ENCODE peak calls at places on chromosomes 12 and 14, in four cellular contexts. One of them, this sample, is unnamed.

GRCh38 chr12:45431153-45431552 is 215.3 kb downstream of the ANO6 start:
- DNase-seq in retina: peak; percentile 7
- DNase-seq in stimulated activated CD4-positive, alpha-beta T cell treated with anti-CD3 and anti-CD28 coated beads, Interleukin-4, amount 100 ng/mL, for 1 hour: no peak
- DNase-seq in AML-193: no peak
- DNase-seq in this sample: no peak

GRCh38 chr12:113030875-113031525 is 25.5 kb upstream of the DTX1 start:
- DNase-seq in AML-193: peak; percentile 55
- DNase-seq in retina: peak; percentile 66
- DNase-seq in stimulated activated CD4-positive, alpha-beta T cell treated with anti-CD3 and anti-CD28 coated beads, Interleukin-4, amount 100 ng/mL, for 1 hour: no peak
- DNase-seq in this sample: no peak

GRCh38 chr14:97299661-97300060 is 502.5 kb downstream of the VRK1 start:
- DNase-seq in stimulated activated CD4-positive, alpha-beta T cell treated with anti-CD3 and anti-CD28 coated beads, Interleukin-4, amount 100 ng/mL, for 1 hour: peak; percentile 27
- DNase-seq in AML-193: no peak
- DNase-seq in retina: no peak
- DNase-seq in this sample: peak; percentile 4

GRCh38 chr14:100675664-100676063 is 51.0 kb upstream of the DLK1 start:
- DNase-seq in retina: no peak
- DNase-seq in AML-193: no peak
- DNase-seq in stimulated activated CD4-positive, alpha-beta T cell treated with anti-CD3 and anti-CD28 coated beads, Interleukin-4, amount 100 ng/mL, for 1 hour: no peak
- DNase-seq in this sample: no peak

GRCh38 chr14:98138666-98139065 is 1133.3 kb downstream of the BCL11B start:
- DNase-seq in retina: peak; percentile 64
- DNase-seq in AML-193: peak; percentile 1
- DNase-seq in stimulated activated CD4-positive, alpha-beta T cell treated with anti-CD3 and anti-CD28 coated beads, Interleukin-4, amount 100 ng/mL, for 1 hour: peak; percentile 48
- DNase-seq in this sample: peak; percentile 57

GRCh38 chr14:91911474-91912032 is 35.9 kb downstream of the FBLN5 start:
- DNase-seq in AML-193: peak; percentile 39
- DNase-seq in stimulated activated CD4-positive, alpha-beta T cell treated with anti-CD3 and anti-CD28 coated beads, Interleukin-4, amount 100 ng/mL, for 1 hour: peak; percentile 16
- DNase-seq in retina: peak; percentile 35
- DNase-seq in this sample: peak; percentile 17

GRCh38 chr14:21723431-21724045 is 49.9 kb upstream of the OR4E1 start:
- DNase-seq in AML-193: no peak
- DNase-seq in retina: peak; percentile 11
- DNase-seq in stimulated activated CD4-positive, alpha-beta T cell treated with anti-CD3 and anti-CD28 coated beads, Interleukin-4, amount 100 ng/mL, for 1 hour: peak; percentile 32
- DNase-seq in this sample: peak; percentile 8

GRCh38 chr14:93084866-93085857 is 30.6 kb downstream of the ITPK1 start:
- DNase-seq in AML-193: no peak
- DNase-seq in retina: no peak
- DNase-seq in stimulated activated CD4-positive, alpha-beta T cell treated with anti-CD3 and anti-CD28 coated beads, Interleukin-4, amount 100 ng/mL, for 1 hour: no peak
- DNase-seq in this sample: no peak

GRCh38 chr12:48677782-48678181 is 4.3 kb downstream of the KANSL2 start:
- DNase-seq in AML-193: peak; percentile 20
- DNase-seq in stimulated activated CD4-positive, alpha-beta T cell treated with anti-CD3 and anti-CD28 coated beads, Interleukin-4, amount 100 ng/mL, for 1 hour: no peak
- DNase-seq in retina: no peak
- DNase-seq in this sample: no peak

GRCh38 chr12:57063991-57064725 is 14.2 kb upstream of the MYO1A start:
- DNase-seq in stimulated activated CD4-positive, alpha-beta T cell treated with anti-CD3 and anti-CD28 coated beads, Interleukin-4, amount 100 ng/mL, for 1 hour: peak; percentile 25
- DNase-seq in AML-193: no peak
- DNase-seq in retina: no peak
- DNase-seq in this sample: peak; percentile 41

GRCh38 chr12:56763753-56764657 is 881 bp downstream of the HSD17B6 start:
- DNase-seq in stimulated activated CD4-positive, alpha-beta T cell treated with anti-CD3 and anti-CD28 coated beads, Interleukin-4, amount 100 ng/mL, for 1 hour: no peak
- DNase-seq in retina: no peak
- DNase-seq in AML-193: no peak
- DNase-seq in this sample: no peak

GRCh38 chr14:75044322-75044721 is 6.9 kb downstream of the MLH3 start:
- DNase-seq in retina: no peak
- DNase-seq in AML-193: no peak
- DNase-seq in stimulated activated CD4-positive, alpha-beta T cell treated with anti-CD3 and anti-CD28 coated beads, Interleukin-4, amount 100 ng/mL, for 1 hour: no peak
- DNase-seq in this sample: no peak

GRCh38 chr12:132160016-132160415 is 15.8 kb downstream of the NOC4L start:
- DNase-seq in stimulated activated CD4-positive, alpha-beta T cell treated with anti-CD3 and anti-CD28 coated beads, Interleukin-4, amount 100 ng/mL, for 1 hour: no peak
- DNase-seq in AML-193: no peak
- DNase-seq in retina: no peak
- DNase-seq in this sample: peak; percentile 1

GRCh38 chr14:98578204-98578603 is 693.8 kb downstream of the BCL11B start:
- DNase-seq in AML-193: no peak
- DNase-seq in stimulated activated CD4-positive, alpha-beta T cell treated with anti-CD3 and anti-CD28 coated beads, Interleukin-4, amount 100 ng/mL, for 1 hour: no peak
- DNase-seq in retina: no peak
- DNase-seq in this sample: no peak

GRCh38 chr12:26691234-26691970 is 141.6 kb downstream of the ITPR2 start:
- DNase-seq in retina: no peak
- DNase-seq in stimulated activated CD4-positive, alpha-beta T cell treated with anti-CD3 and anti-CD28 coated beads, Interleukin-4, amount 100 ng/mL, for 1 hour: no peak
- DNase-seq in AML-193: no peak
- DNase-seq in this sample: no peak

GRCh38 chr14:35420036-35420811 is 15.7 kb upstream of the NFKBIA start:
- DNase-seq in retina: no peak
- DNase-seq in stimulated activated CD4-positive, alpha-beta T cell treated with anti-CD3 and anti-CD28 coated beads, Interleukin-4, amount 100 ng/mL, for 1 hour: no peak
- DNase-seq in AML-193: no peak
- DNase-seq in this sample: no peak

GRCh38 chr12:56900583-56900982 is 33.6 kb downstream of the SDR9C7 start:
- DNase-seq in retina: no peak
- DNase-seq in AML-193: no peak
- DNase-seq in stimulated activated CD4-positive, alpha-beta T cell treated with anti-CD3 and anti-CD28 coated beads, Interleukin-4, amount 100 ng/mL, for 1 hour: no peak
- DNase-seq in this sample: no peak

GRCh38 chr12:47022296-47022695 is 57.1 kb upstream of the PCED1B start:
- DNase-seq in retina: no peak
- DNase-seq in AML-193: no peak
- DNase-seq in stimulated activated CD4-positive, alpha-beta T cell treated with anti-CD3 and anti-CD28 coated beads, Interleukin-4, amount 100 ng/mL, for 1 hour: no peak
- DNase-seq in this sample: no peak

GRCh38 chr12:29752121-29752520 is 31.6 kb downstream of the TMTC1 start:
- DNase-seq in stimulated activated CD4-positive, alpha-beta T cell treated with anti-CD3 and anti-CD28 coated beads, Interleukin-4, amount 100 ng/mL, for 1 hour: no peak
- DNase-seq in AML-193: no peak
- DNase-seq in retina: no peak
- DNase-seq in this sample: no peak

GRCh38 chr12:12757121-12757520 is 28.3 kb upstream of the APOLD1 start:
- DNase-seq in AML-193: no peak
- DNase-seq in stimulated activated CD4-positive, alpha-beta T cell treated with anti-CD3 and anti-CD28 coated beads, Interleukin-4, amount 100 ng/mL, for 1 hour: no peak
- DNase-seq in retina: no peak
- DNase-seq in this sample: no peak

GRCh38 chr14:30078827-30079402 is 151.3 kb upstream of the PRKD1 start:
- DNase-seq in retina: no peak
- DNase-seq in stimulated activated CD4-positive, alpha-beta T cell treated with anti-CD3 and anti-CD28 coated beads, Interleukin-4, amount 100 ng/mL, for 1 hour: no peak
- DNase-seq in AML-193: no peak
- DNase-seq in this sample: no peak

GRCh38 chr12:21294176-21294575 is 40.5 kb downstream of the SLCO1A2 start:
- DNase-seq in stimulated activated CD4-positive, alpha-beta T cell treated with anti-CD3 and anti-CD28 coated beads, Interleukin-4, amount 100 ng/mL, for 1 hour: no peak
- DNase-seq in retina: no peak
- DNase-seq in AML-193: no peak
- DNase-seq in this sample: no peak

GRCh38 chr12:1013618-1014489 is 22.8 kb downstream of the ERC1 start:
- DNase-seq in stimulated activated CD4-positive, alpha-beta T cell treated with anti-CD3 and anti-CD28 coated beads, Interleukin-4, amount 100 ng/mL, for 1 hour: no peak
- DNase-seq in retina: no peak
- DNase-seq in AML-193: no peak
- DNase-seq in this sample: no peak

GRCh38 chr12:50620050-50620974 is 115.5 kb downstream of the DIP2B start:
- DNase-seq in stimulated activated CD4-positive, alpha-beta T cell treated with anti-CD3 and anti-CD28 coated beads, Interleukin-4, amount 100 ng/mL, for 1 hour: no peak
- DNase-seq in AML-193: no peak
- DNase-seq in retina: peak; percentile 46
- DNase-seq in this sample: no peak

GRCh38 chr12:108650083-108650482 is 16.4 kb upstream of the SELPLG start:
- DNase-seq in AML-193: no peak
- DNase-seq in retina: no peak
- DNase-seq in stimulated activated CD4-positive, alpha-beta T cell treated with anti-CD3 and anti-CD28 coated beads, Interleukin-4, amount 100 ng/mL, for 1 hour: no peak
- DNase-seq in this sample: no peak

GRCh38 chr14:83520837-83521236 is 1987.2 kb upstream of the SEL1L start:
- DNase-seq in AML-193: no peak
- DNase-seq in retina: no peak
- DNase-seq in stimulated activated CD4-positive, alpha-beta T cell treated with anti-CD3 and anti-CD28 coated beads, Interleukin-4, amount 100 ng/mL, for 1 hour: no peak
- DNase-seq in this sample: no peak

GRCh38 chr12:113467514-113468364 is 3.9 kb downstream of the LHX5 start:
- DNase-seq in AML-193: no peak
- DNase-seq in retina: peak; percentile 62
- DNase-seq in stimulated activated CD4-positive, alpha-beta T cell treated with anti-CD3 and anti-CD28 coated beads, Interleukin-4, amount 100 ng/mL, for 1 hour: no peak
- DNase-seq in this sample: no peak

GRCh38 chr14:52356025-52356424 is 41.9 kb downstream of the PTGER2 start:
- DNase-seq in stimulated activated CD4-positive, alpha-beta T cell treated with anti-CD3 and anti-CD28 coated beads, Interleukin-4, amount 100 ng/mL, for 1 hour: no peak
- DNase-seq in AML-193: no peak
- DNase-seq in retina: no peak
- DNase-seq in this sample: no peak

GRCh38 chr14:100560999-100561398 is 26.2 kb downstream of the BEGAIN start:
- DNase-seq in retina: peak; percentile 53
- DNase-seq in AML-193: no peak
- DNase-seq in stimulated activated CD4-positive, alpha-beta T cell treated with anti-CD3 and anti-CD28 coated beads, Interleukin-4, amount 100 ng/mL, for 1 hour: no peak
- DNase-seq in this sample: no peak

GRCh38 chr14:64891839-64892375 is 12.2 kb upstream of the SPTB start:
- DNase-seq in stimulated activated CD4-positive, alpha-beta T cell treated with anti-CD3 and anti-CD28 coated beads, Interleukin-4, amount 100 ng/mL, for 1 hour: no peak
- DNase-seq in AML-193: peak; percentile 40
- DNase-seq in retina: peak; percentile 36
- DNase-seq in this sample: peak; percentile 29

GRCh38 chr14:105085766-105086165 is 20.5 kb upstream of the GPR132 start:
- DNase-seq in AML-193: no peak
- DNase-seq in stimulated activated CD4-positive, alpha-beta T cell treated with anti-CD3 and anti-CD28 coated beads, Interleukin-4, amount 100 ng/mL, for 1 hour: no peak
- DNase-seq in retina: peak; percentile 1
- DNase-seq in this sample: no peak

GRCh38 chr12:98644433-98644711 is 216 bp downstream of the IKBIP start:
- DNase-seq in retina: no peak
- DNase-seq in AML-193: no peak
- DNase-seq in stimulated activated CD4-positive, alpha-beta T cell treated with anti-CD3 and anti-CD28 coated beads, Interleukin-4, amount 100 ng/mL, for 1 hour: no peak
- DNase-seq in this sample: no peak

GRCh38 chr14:58687232-58687795 is 49.6 kb downstream of the DACT1 start:
- DNase-seq in stimulated activated CD4-positive, alpha-beta T cell treated with anti-CD3 and anti-CD28 coated beads, Interleukin-4, amount 100 ng/mL, for 1 hour: no peak
- DNase-seq in retina: no peak
- DNase-seq in AML-193: no peak
- DNase-seq in this sample: no peak

GRCh38 chr12:55933158-55933798 is 2.3 kb downstream of the DGKA start:
- DNase-seq in stimulated activated CD4-positive, alpha-beta T cell treated with anti-CD3 and anti-CD28 coated beads, Interleukin-4, amount 100 ng/mL, for 1 hour: no peak
- DNase-seq in AML-193: no peak
- DNase-seq in retina: no peak
- DNase-seq in this sample: no peak

GRCh38 chr12:132026796-132027500 is 77.2 kb downstream of the EP400 start:
- DNase-seq in stimulated activated CD4-positive, alpha-beta T cell treated with anti-CD3 and anti-CD28 coated beads, Interleukin-4, amount 100 ng/mL, for 1 hour: no peak
- DNase-seq in AML-193: no peak
- DNase-seq in retina: no peak
- DNase-seq in this sample: no peak

This sample was measured in effector CD4-positive, alpha-beta T cell.